ENCODE peak calls at places on chromosome 21, in seven cellular contexts. One of them, this sample, is unnamed. For H3K4me1, the result is how much of the 10 kb centered on the place peaks cover.

GRCh38 chr21:35943752-35944151 is 116.6 kb downstream of the SETD4 start:
- DNase-seq in neural progenitor cell: no peak
- DNase-seq in suprapubic skin: no peak
- DNase-seq in CD4-positive, alpha-beta memory T cell: no peak
- DNase-seq in CD8-positive, alpha-beta T cell: no peak
- DNase-seq in ovary: no peak
- DNase-seq in fibroblast of lung: no peak
- DNase-seq in this sample: no peak

GRCh38 chr21:36104306-36105300 is 30.3 kb upstream of the CBR3 start:
- DNase-seq in suprapubic skin: no peak
- DNase-seq in fibroblast of lung: peak
- DNase-seq in CD4-positive, alpha-beta memory T cell: peak
- DNase-seq in CD8-positive, alpha-beta T cell: peak
- DNase-seq in neural progenitor cell: peak
- DNase-seq in ovary: peak
- DNase-seq in this sample: no peak

GRCh38 chr21:31052489-31053142 is 14.3 kb upstream of the KRTAP19-8 start:
- DNase-seq in CD8-positive, alpha-beta T cell: no peak
- DNase-seq in ovary: no peak
- DNase-seq in CD4-positive, alpha-beta memory T cell: no peak
- DNase-seq in fibroblast of lung: no peak
- DNase-seq in neural progenitor cell: no peak
- DNase-seq in suprapubic skin: no peak
- DNase-seq in this sample: no peak

GRCh38 chr21:31930001-31930400 is 57.2 kb downstream of the HUNK start:
- DNase-seq in fibroblast of lung: no peak
- DNase-seq in ovary: no peak
- DNase-seq in suprapubic skin: no peak
- DNase-seq in neural progenitor cell: no peak
- DNase-seq in CD4-positive, alpha-beta memory T cell: no peak
- DNase-seq in CD8-positive, alpha-beta T cell: no peak
- DNase-seq in this sample: no peak

GRCh38 chr21:24224411-24224810 is 1382.9 kb downstream of the MRPL39 start:
- DNase-seq in suprapubic skin: no peak
- DNase-seq in CD8-positive, alpha-beta T cell: no peak
- DNase-seq in ovary: no peak
- DNase-seq in fibroblast of lung: no peak
- DNase-seq in neural progenitor cell: no peak
- DNase-seq in CD4-positive, alpha-beta memory T cell: no peak
- DNase-seq in this sample: no peak

GRCh38 chr21:19236209-19236608 is 832.6 kb upstream of the TMPRSS15 start:
- DNase-seq in suprapubic skin: no peak
- DNase-seq in ovary: no peak
- DNase-seq in CD8-positive, alpha-beta T cell: no peak
- DNase-seq in fibroblast of lung: no peak
- DNase-seq in CD4-positive, alpha-beta memory T cell: no peak
- DNase-seq in neural progenitor cell: no peak
- DNase-seq in this sample: no peak

GRCh38 chr21:46667191-46667734 is 31.8 kb downstream of the PRMT2 start:
- DNase-seq in suprapubic skin: no peak
- DNase-seq in neural progenitor cell: peak
- DNase-seq in ovary: no peak
- DNase-seq in fibroblast of lung: peak
- DNase-seq in CD8-positive, alpha-beta T cell: no peak
- DNase-seq in CD4-positive, alpha-beta memory T cell: peak
- DNase-seq in this sample: no peak

GRCh38 chr21:33201945-33202344 is 27.8 kb upstream of the IFNAR2 start:
- DNase-seq in fibroblast of lung: no peak
- DNase-seq in CD8-positive, alpha-beta T cell: no peak
- DNase-seq in ovary: no peak
- DNase-seq in suprapubic skin: no peak
- DNase-seq in CD4-positive, alpha-beta memory T cell: no peak
- DNase-seq in neural progenitor cell: no peak
- DNase-seq in this sample: no peak

GRCh38 chr21:42320791-42321190 is 5.6 kb upstream of the TFF3 start:
- DNase-seq in fibroblast of lung: no peak
- DNase-seq in ovary: no peak
- DNase-seq in CD8-positive, alpha-beta T cell: no peak
- DNase-seq in suprapubic skin: no peak
- DNase-seq in CD4-positive, alpha-beta memory T cell: no peak
- DNase-seq in neural progenitor cell: no peak
- DNase-seq in this sample: no peak

GRCh38 chr21:43608664-43609063 is 50.6 kb downstream of the HSF2BP start:
- DNase-seq in ovary: no peak
- DNase-seq in neural progenitor cell: no peak
- DNase-seq in CD4-positive, alpha-beta memory T cell: no peak
- DNase-seq in suprapubic skin: no peak
- DNase-seq in CD8-positive, alpha-beta T cell: no peak
- DNase-seq in fibroblast of lung: no peak
- DNase-seq in this sample: no peak
- H3K4me1 ChIP-seq in ovary: under half
- H3K4me1 ChIP-seq in neural progenitor cell: under half
- H3K4me1 ChIP-seq in CD4-positive, alpha-beta memory T cell: under half
- H3K4me1 ChIP-seq in suprapubic skin: under half
- H3K4me1 ChIP-seq in CD8-positive, alpha-beta T cell: under half
- H3K4me1 ChIP-seq in fibroblast of lung: under half
- H3K4me1 ChIP-seq in this sample: under half

GRCh38 chr21:45322960-45323461 is 35.3 kb upstream of the POFUT2 start:
- DNase-seq in CD8-positive, alpha-beta T cell: no peak
- DNase-seq in suprapubic skin: no peak
- DNase-seq in fibroblast of lung: no peak
- DNase-seq in neural progenitor cell: peak
- DNase-seq in ovary: peak
- DNase-seq in CD4-positive, alpha-beta memory T cell: no peak
- DNase-seq in this sample: peak
- H3K4me1 ChIP-seq in CD8-positive, alpha-beta T cell: under half
- H3K4me1 ChIP-seq in suprapubic skin: under half
- H3K4me1 ChIP-seq in fibroblast of lung: under half
- H3K4me1 ChIP-seq in neural progenitor cell: under half
- H3K4me1 ChIP-seq in ovary: under half
- H3K4me1 ChIP-seq in CD4-positive, alpha-beta memory T cell: under half
- H3K4me1 ChIP-seq in this sample: under half

GRCh38 chr21:45460611-45461368 is 55.8 kb downstream of the COL18A1 start:
- DNase-seq in fibroblast of lung: peak
- DNase-seq in CD8-positive, alpha-beta T cell: no peak
- DNase-seq in neural progenitor cell: no peak
- DNase-seq in ovary: no peak
- DNase-seq in suprapubic skin: no peak
- DNase-seq in CD4-positive, alpha-beta memory T cell: no peak
- DNase-seq in this sample: no peak
- H3K4me1 ChIP-seq in fibroblast of lung: under half
- H3K4me1 ChIP-seq in CD8-positive, alpha-beta T cell: under half
- H3K4me1 ChIP-seq in neural progenitor cell: under half
- H3K4me1 ChIP-seq in ovary: under half
- H3K4me1 ChIP-seq in suprapubic skin: under half
- H3K4me1 ChIP-seq in CD4-positive, alpha-beta memory T cell: under half
- H3K4me1 ChIP-seq in this sample: under half

DNA sequence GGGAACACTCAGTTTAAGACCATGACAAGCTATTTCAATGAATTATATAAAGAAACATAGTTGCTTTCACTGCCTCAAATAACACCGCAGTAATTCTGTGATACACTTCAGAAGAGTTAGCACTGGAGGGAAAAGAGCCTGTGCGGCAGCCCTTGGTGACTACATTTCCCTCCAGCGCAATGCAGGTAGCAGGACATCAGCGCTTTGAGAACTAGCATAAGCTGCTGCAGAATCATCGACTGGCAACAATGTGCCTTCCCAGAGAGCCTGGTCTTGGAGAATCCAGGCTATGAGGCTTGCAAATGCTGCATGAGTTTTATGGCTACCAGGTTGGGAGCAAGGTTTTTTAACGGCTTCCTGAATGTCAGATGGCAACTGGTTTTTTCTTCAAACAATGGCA is 7.5 kb downstream of the NRIP1 start:
- DNase-seq in ovary: no peak
- DNase-seq in fibroblast of lung: no peak
- DNase-seq in suprapubic skin: no peak
- DNase-seq in neural progenitor cell: peak
- DNase-seq in CD8-positive, alpha-beta T cell: no peak
- DNase-seq in CD4-positive, alpha-beta memory T cell: no peak
- DNase-seq in this sample: no peak
- H3K4me1 ChIP-seq in ovary: under half
- H3K4me1 ChIP-seq in fibroblast of lung: under half
- H3K4me1 ChIP-seq in suprapubic skin: half or more
- H3K4me1 ChIP-seq in neural progenitor cell: half or more
- H3K4me1 ChIP-seq in CD8-positive, alpha-beta T cell: half or more
- H3K4me1 ChIP-seq in CD4-positive, alpha-beta memory T cell: half or more
- H3K4me1 ChIP-seq in this sample: half or more

This sample was measured in RWPE2.